ENCODE peak calls at places on chromosomes 7 and 10, in four cellular contexts. W, R, U and B are unnamed samples.

GRCh38 chr10:32377458-32378370 is 30.8 kb upstream of the EPC1 start:
- DNase-seq in W (no peak), R (peak), U (peak), B (peak)

GRCh38 chr7:51126324-51126723 is 190.3 kb downstream of the COBL start:
- DNase-seq in R (no peak), U (no peak), W (no peak), B (no peak)

GRCh38 chr7:46478046-46478445 is 557.0 kb upstream of the IGFBP3 start:
- DNase-seq in W (no peak), U (peak), R (peak), B (no peak)

GRCh38 chr7:100588438-100588837 is 2.3 kb downstream of the FBXO24 start:
- DNase-seq in R (no peak), U (peak), W (no peak), B (peak)

GRCh38 chr7:69395072-69395714 is 203.1 kb upstream of the AUTS2 start:
- DNase-seq in W (no peak), U (peak), R (peak), B (no peak)

GRCh38 chr7:74032191-74032490 is 4.2 kb downstream of the ELN start:
- DNase-seq in R (no peak), U (peak), W (no peak), B (no peak)

GRCh38 chr10:43206391-43207235 is 60.3 kb downstream of the RASGEF1A start:
- DNase-seq in U (no peak), W (no peak), R (no peak), B (no peak)

GRCh38 chr10:113319450-113319849 is 233.4 kb upstream of the HABP2 start:
- DNase-seq in R (no peak), W (no peak), U (no peak), B (no peak)

GRCh38 chr10:78672898-78673297 is 395.9 kb upstream of the ZMIZ1 start:
- DNase-seq in W (no peak), U (peak), R (peak), B (no peak)

GRCh38 chr7:116661741-116662329 is 10.2 kb upstream of the MET start:
- DNase-seq in W (no peak), U (no peak), R (no peak), B (peak)

GRCh38 chr7:5429253-5429856 is 5.7 kb upstream of the TNRC18 start:
- DNase-seq in W (no peak), U (peak), R (no peak), B (peak)

GRCh38 chr7:34107306-34107705 is 202.0 kb downstream of the BMPER start:
- DNase-seq in U (peak), R (no peak), W (no peak), B (no peak)

GRCh38 chr7:95865716-95866371 is 93.5 kb downstream of the DYNC1I1 start:
- DNase-seq in W (no peak), R (no peak), U (peak), B (peak)

GRCh38 chr7:30851651-30852359 is 59.8 kb upstream of the AQP1 start:
- DNase-seq in U (peak), W (no peak), R (no peak), B (no peak)

GRCh38 chr7:25886387-25887240 is 265.4 kb upstream of the NFE2L3 start:
- DNase-seq in W (no peak), U (no peak), R (no peak), B (no peak)

GRCh38 chr7:101506531-101506930 is 122.6 kb downstream of the MYL10 start:
- DNase-seq in R (no peak), W (no peak), U (peak), B (no peak)

GRCh38 chr7:631966-632830 is 94.3 kb upstream of the DNAAF5 start:
- DNase-seq in U (no peak), W (no peak), R (no peak), B (no peak)

GRCh38 chr7:68288099-68288498 is 1291.5 kb downstream of the TYW1 start:
- DNase-seq in W (no peak), R (no peak), U (no peak), B (no peak)

GRCh38 chr7:47847207-47847606 is 101.1 kb downstream of the PKD1L1 start:
- DNase-seq in W (no peak), U (no peak), R (no peak), B (no peak)

GRCh38 chr7:134254311-134254710 is 62.4 kb downstream of the SLC35B4 start:
- DNase-seq in W (no peak), R (no peak), U (peak), B (peak)

GRCh38 chr7:11970132-11970531 is 138.1 kb upstream of the THSD7A start:
- DNase-seq in U (no peak), R (no peak), W (no peak), B (no peak)

GRCh38 chr7:140384894-140385650 is 13.3 kb downstream of the SLC37A3 start:
- DNase-seq in W (no peak), U (no peak), R (no peak), B (no peak)

GRCh38 chr7:16728811-16729210 is 24.7 kb upstream of the TSPAN13 start:
- DNase-seq in W (no peak), R (no peak), U (peak), B (no peak)

GRCh38 chr7:25927626-25927978 is 224.4 kb upstream of the NFE2L3 start:
- DNase-seq in U (no peak), R (no peak), W (no peak), B (no peak)

GRCh38 chr10:102769375-102770107 is 25.8 kb downstream of the WBP1L start:
- DNase-seq in W (no peak), R (no peak), U (no peak), B (no peak)

GRCh38 chr7:124155400-124156022 is 122.6 kb upstream of the TMEM229A start:
- DNase-seq in U (peak), W (no peak), R (peak), B (peak)

GRCh38 chr7:1693419-1693990 is 23.4 kb downstream of the ELFN1 start:
- DNase-seq in W (no peak), U (no peak), R (no peak), B (no peak)

GRCh38 chr10:113540845-113541553 is 11.9 kb upstream of the HABP2 start:
- DNase-seq in U (peak), R (peak), W (no peak), B (no peak)

GRCh38 chr7:116227678-116228239 is 17.4 kb downstream of the TES start:
- DNase-seq in R (peak), U (peak), W (no peak), B (no peak)

GRCh38 chr10:76150139-76150885 is 718.9 kb downstream of the LRMDA start:
- DNase-seq in W (peak), U (peak), R (peak), B (peak)

GRCh38 chr7:56106108-56107073 is at the start of gene CHCHD2:
- DNase-seq in W (peak), U (peak), R (peak), B (peak)

GRCh38 chr10:52653510-52653909 is 119.1 kb downstream of the MBL2 start:
- DNase-seq in W (no peak), R (no peak), U (peak), B (no peak)

GRCh38 chr10:7117177-7117799 is 293.5 kb downstream of the SFMBT2 start:
- DNase-seq in R (no peak), U (no peak), W (no peak), B (no peak)

GRCh38 chr10:110209926-110210662 is 2.7 kb downstream of the MXI1 start:
- DNase-seq in W (peak), U (peak), R (no peak), B (peak)

GRCh38 chr10:62115321-62115720 is 153.3 kb downstream of the RTKN2 start:
- DNase-seq in U (no peak), R (no peak), W (no peak), B (no peak)

GRCh38 chr10:5585517-5586222 is 60.9 kb downstream of the CALML3 start:
- DNase-seq in R (no peak), U (peak), W (no peak), B (no peak)

GRCh38 chr7:86733783-86734182 is 90.1 kb downstream of the GRM3 start:
- DNase-seq in U (peak), R (no peak), W (no peak), B (peak)

GRCh38 chr7:24340727-24341126 is 56.7 kb downstream of the NPY start:
- DNase-seq in R (no peak), U (no peak), W (no peak), B (no peak)

GRCh38 chr7:135199439-135199838 is 11.9 kb downstream of the WDR91 start:
- DNase-seq in U (no peak), R (no peak), W (no peak), B (no peak)

GRCh38 chr7:136938476-136938875 is 70.0 kb downstream of the CHRM2 start:
- DNase-seq in U (no peak), R (no peak), W (no peak), B (no peak)